ENCODE peak calls at places on chromosomes 3 and 15, in five cellular contexts. F, N, W, H and Z are unnamed samples.

GRCh38 chr15:30941520-30941919 is 37.8 kb downstream of the FAN1 start:
- DNase-seq in N (no peak), W (no peak), F (no peak), H (no peak), Z (no peak)

GRCh38 chr3:139281512-139282196 is 62.2 kb upstream of the MRPS22 start:
- DNase-seq in W (no peak), H (no peak), N (no peak), F (no peak), Z (no peak)

GRCh38 chr15:34721802-34722795 is 32.7 kb downstream of the GJD2 start:
- DNase-seq in W (no peak), H (no peak), N (no peak), F (peak), Z (peak)

GRCh38 chr3:42230860-42231259 is 35.1 kb downstream of the CCK start:
- DNase-seq in W (no peak), H (no peak), F (no peak), N (no peak), Z (no peak)

GRCh38 chr15:66707310-66708160 is 5.5 kb downstream of the SMAD6 start:
- DNase-seq in W (no peak), H (no peak), N (no peak), F (peak), Z (no peak)

GRCh38 chr15:77002954-77003912 is 8.3 kb downstream of the PSTPIP1 start:
- DNase-seq in H (peak), W (no peak), F (no peak), N (peak), Z (no peak)

GRCh38 chr3:98110191-98110908 is 20.2 kb upstream of the OR5H1 start:
- DNase-seq in N (no peak), W (no peak), F (no peak), H (no peak), Z (no peak)

GRCh38 chr3:105022813-105023212 is 343.9 kb upstream of the ALCAM start:
- DNase-seq in N (no peak), H (no peak), W (no peak), F (no peak), Z (no peak)

GRCh38 chr15:37616215-37616614 is 318.2 kb upstream of the TMCO5A start:
- DNase-seq in H (no peak), N (no peak), W (no peak), F (no peak), Z (no peak)

GRCh38 chr3:181824961-181825360 is 113.2 kb downstream of the SOX2 start:
- DNase-seq in H (no peak), W (no peak), N (no peak), F (no peak), Z (no peak)

GRCh38 chr3:65503776-65504175 is 534.9 kb downstream of the MAGI1 start:
- DNase-seq in H (no peak), N (no peak), W (no peak), F (no peak), Z (no peak)